ENCODE peak calls at places on chromosomes 12 and 14, in five cellular contexts. N, Q, S, T and H are unnamed samples. For H3K4me1, the result is how much of the 10 kb centered on the place peaks cover.

GRCh38 chr14:56648508-56649301 is 69.1 kb downstream of the TMEM260 start:
- DNase-seq in S (no peak), T (no peak), Q (no peak), N (no peak), H (no peak)

GRCh38 chr12:81162725-81163124 is 84.8 kb downstream of the ACSS3 start:
- DNase-seq in S (no peak), T (no peak), N (no peak), Q (no peak), H (no peak)

GRCh38 chr12:12327802-12328201 is 22.2 kb downstream of the MANSC1 start:
- DNase-seq in Q (no peak), N (no peak), T (peak), S (peak), H (no peak)

GRCh38 chr12:63918788-63919300 is 74.3 kb downstream of the SRGAP1 start:
- DNase-seq in Q (no peak), T (no peak), N (no peak), S (peak), H (no peak)

GRCh38 chr12:32089156-32089950 is 17.3 kb upstream of the BICD1 start:
- DNase-seq in Q (no peak), N (no peak), T (no peak), S (no peak), H (no peak)

GRCh38 chr12:56046027-56046780 is 4.5 kb downstream of the RPS26 start:
- DNase-seq in S (no peak), N (no peak), Q (no peak), T (no peak), H (no peak)

GRCh38 chr14:104286086-104286485 is 147.7 kb downstream of the KIF26A start:
- DNase-seq in T (no peak), S (no peak), Q (no peak), N (peak), H (no peak)

GRCh38 chr14:97900187-97900586 is 1103.0 kb downstream of the VRK1 start:
- DNase-seq in S (no peak), N (no peak), T (no peak), Q (no peak), H (no peak)

GRCh38 chr12:4037747-4038312 is 164.6 kb upstream of the PARP11 start:
- DNase-seq in S (peak), N (no peak), Q (no peak), T (peak), H (no peak)

GRCh38 chr14:72666610-72667009 is 227.3 kb downstream of the DPF3 start:
- DNase-seq in Q (no peak), S (peak), T (no peak), N (no peak), H (no peak)

GRCh38 chr14:73824116-73824515 is 27.5 kb upstream of the PTGR2 start:
- DNase-seq in Q (no peak), S (no peak), N (no peak), T (no peak), H (no peak)

GRCh38 chr12:114920828-114921579 is 237.0 kb upstream of the TBX3 start:
- DNase-seq in N (no peak), S (no peak), T (no peak), Q (no peak), H (no peak)

GRCh38 chr14:35333797-35334743 is 41.9 kb downstream of the PSMA6 start:
- DNase-seq in S (no peak), N (no peak), T (no peak), Q (no peak), H (no peak)

GRCh38 chr12:27516625-27517024 is 7.4 kb upstream of the PPFIBP1 start:
- DNase-seq in T (no peak), Q (no peak), N (no peak), S (no peak), H (no peak)

GRCh38 chr14:55701638-55702037 is 121.6 kb downstream of the KTN1 start:
- DNase-seq in Q (no peak), N (no peak), T (no peak), S (no peak), H (no peak)

GRCh38 chr12:27644446-27644845 is 51.8 kb upstream of the REP15 start:
- DNase-seq in S (no peak), N (no peak), T (no peak), Q (no peak), H (no peak)

GRCh38 chr14:64510825-64511679 is 6.5 kb downstream of the ZBTB1 start:
- DNase-seq in T (peak), N (no peak), Q (peak), S (peak), H (peak)

GRCh38 chr14:68631058-68631690 is 161.7 kb downstream of the ZFP36L1 start:
- DNase-seq in T (no peak), Q (no peak), S (no peak), N (no peak), H (no peak)

GRCh38 chr14:70655110-70655826 is 13.6 kb downstream of the TTC9 start:
- DNase-seq in N (no peak), Q (no peak), T (no peak), S (no peak), H (no peak)

GRCh38 chr14:36478782-36479181 is 41.2 kb downstream of the NKX2-1 start:
- DNase-seq in T (no peak), S (no peak), Q (no peak), N (no peak), H (no peak)

GRCh38 chr12:52356031-52356761 is 11.1 kb downstream of the KRT85 start:
- DNase-seq in Q (no peak), S (no peak), T (no peak), N (no peak), H (peak)

GRCh38 chr12:69779928-69780327 is 41.3 kb downstream of the RAB3IP start:
- DNase-seq in N (no peak), S (peak), T (no peak), Q (no peak), H (no peak)

GRCh38 chr12:76299536-76300296 is 48.5 kb downstream of the BBS10 start:
- DNase-seq in S (peak), T (no peak), N (no peak), Q (no peak), H (no peak)

GRCh38 chr14:96501746-96502620 is at the start of gene PAPOLA:
- DNase-seq in N (peak), T (peak), S (peak), Q (peak), H (peak)

GRCh38 chr14:68749487-68750475 is 43.1 kb downstream of the ZFP36L1 start:
- DNase-seq in S (no peak), T (peak), Q (no peak), N (no peak), H (no peak)

GRCh38 chr12:8734873-8735381 is 37.1 kb downstream of the RIMKLB start:
- DNase-seq in Q (no peak), S (no peak), N (no peak), T (no peak), H (no peak)

GRCh38 chr14:85574849-85575616 is 45.1 kb downstream of the FLRT2 start:
- DNase-seq in S (no peak), Q (no peak), N (no peak), T (no peak), H (no peak)

GRCh38 chr12:3634348-3634747 is 118.6 kb downstream of the CRACR2A start:
- DNase-seq in Q (no peak), S (no peak), T (no peak), N (no peak), H (no peak)

GRCh38 chr12:113479578-113480335 is 8.1 kb upstream of the LHX5 start:
- DNase-seq in Q (no peak), N (peak), T (no peak), S (no peak), H (no peak)

GRCh38 chr14:65958664-65959562 is 527.3 kb upstream of the CCDC196 start:
- DNase-seq in T (no peak), S (peak), Q (no peak), N (no peak), H (no peak)

GRCh38 chr12:103799504-103800251 is 41.4 kb downstream of the NT5DC3 start:
- DNase-seq in S (peak), T (peak), Q (peak), N (no peak), H (no peak)

GRCh38 chr12:45989857-45990467 is 412 bp downstream of the SCAF11 start:
- DNase-seq in N (peak), S (no peak), T (peak), Q (no peak), H (no peak)

GRCh38 chr12:6872073-6873048 is 742 bp downstream of the SPSB2 start:
- DNase-seq in Q (peak), N (peak), S (peak), T (peak), H (peak)
- H3K4me1 ChIP-seq in Q (under half), N (half or more), S (under half), T (under half), H (under half)

DNA sequence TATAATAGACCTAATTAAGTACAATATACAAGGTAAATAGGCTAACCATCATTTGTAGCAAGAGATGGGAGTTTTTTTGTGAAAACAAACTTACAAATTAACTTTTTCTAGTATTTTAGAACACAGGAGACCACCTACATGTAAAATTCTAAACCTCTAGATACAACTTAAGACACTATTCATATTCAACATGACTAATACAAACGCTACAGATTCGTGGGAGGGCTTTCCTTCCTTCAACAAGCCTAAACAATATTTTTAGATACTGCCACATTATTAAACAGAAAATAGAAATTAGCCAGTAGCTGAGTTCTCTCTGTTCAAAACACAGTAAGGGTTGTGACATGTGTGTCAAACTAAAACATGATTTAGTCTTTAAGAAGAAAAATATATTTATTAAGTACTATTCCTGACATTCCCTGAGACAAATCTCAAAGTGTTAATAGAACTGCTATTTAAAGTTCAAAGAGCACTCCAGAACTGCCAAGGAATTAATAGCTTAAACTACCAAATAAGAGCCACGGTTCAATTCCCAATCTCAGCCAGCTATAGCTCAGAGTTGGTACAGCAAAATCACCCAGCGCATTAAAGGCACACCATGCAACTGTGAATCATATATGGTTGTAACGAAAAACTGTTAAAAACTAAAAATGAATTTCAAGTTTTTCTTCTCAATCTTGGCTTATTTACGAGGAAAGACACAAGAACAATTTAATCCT is 10.7 kb downstream of the MED13L start:
- DNase-seq in T (no peak), Q (no peak), N (no peak), S (no peak), H (no peak)
- H3K4me1 ChIP-seq in T (under half), Q (half or more), N (half or more), S (half or more), H (under half)

DNA sequence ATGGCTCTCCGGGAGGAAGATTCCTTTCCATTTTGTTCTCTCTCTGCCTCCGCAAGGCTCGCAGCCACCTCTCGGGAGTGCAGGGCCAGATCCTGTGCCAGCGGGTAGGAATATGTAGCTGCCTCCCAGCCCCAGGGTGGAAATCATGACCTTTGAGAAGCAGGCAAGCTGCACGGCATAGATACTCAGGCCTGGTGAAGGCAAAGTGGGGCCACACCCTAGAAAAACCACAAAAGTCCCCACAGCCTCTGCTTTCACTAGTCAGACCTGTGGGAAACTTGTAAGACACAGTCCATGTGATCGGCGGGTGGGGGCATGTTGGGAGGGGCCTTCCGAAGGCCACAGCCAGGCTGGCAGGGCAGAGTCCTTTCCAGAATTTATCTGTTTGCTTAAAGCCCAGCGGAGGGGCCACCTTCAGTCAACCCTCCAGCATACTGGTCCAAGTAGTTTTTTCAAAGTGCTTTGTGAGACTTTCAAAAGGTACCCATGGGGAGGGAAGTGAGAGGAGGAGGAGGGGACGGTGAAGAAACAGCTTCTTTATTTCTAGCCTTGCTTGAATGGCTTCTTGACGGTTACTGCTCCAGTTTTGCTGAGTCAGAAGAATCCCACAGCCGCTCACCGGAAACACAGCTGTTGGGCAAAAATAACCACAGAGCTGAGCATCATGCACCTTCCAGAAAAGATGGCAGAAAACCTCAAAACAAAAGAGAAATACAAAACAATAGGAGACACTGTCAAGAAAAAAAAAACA is at the start of gene MAP1LC3B2:
- DNase-seq in Q (peak), N (peak), S (no peak), T (no peak), H (no peak)
- H3K4me1 ChIP-seq in Q (under half), N (under half), S (under half), T (under half), H (under half)

GRCh38 chr12:107581616-107582015 is 104.0 kb upstream of the PWP1 start:
- DNase-seq in S (no peak), Q (no peak), T (no peak), N (no peak), H (no peak)
- H3K4me1 ChIP-seq in S (under half), Q (under half), T (under half), N (under half), H (under half)

GRCh38 chr12:6773662-6774351 is 1.5 kb downstream of the LAG3 start:
- DNase-seq in Q (no peak), S (no peak), N (no peak), T (no peak), H (no peak)

GRCh38 chr12:6771509-6772330 is 600 bp upstream of the LAG3 start:
- DNase-seq in N (no peak), S (no peak), Q (no peak), T (no peak), H (no peak)

GRCh38 chr12:6774557-6775062 is 2.3 kb downstream of the LAG3 start:
- DNase-seq in N (no peak), Q (no peak), T (no peak), S (no peak), H (no peak)

GRCh38 chr12:6772331-6772695 is at the start of gene LAG3:
- DNase-seq in T (peak), Q (no peak), N (no peak), S (no peak), H (no peak)

GRCh38 chr12:6772729-6773661 is 675 bp downstream of the LAG3 start:
- DNase-seq in N (no peak), Q (no peak), S (no peak), T (no peak), H (no peak)
- H3K4me1 ChIP-seq in N (under half), Q (under half), S (under half), T (under half), H (under half)

GRCh38 chr12:102567031-102567985 is 86.9 kb upstream of the IGF1 start:
- DNase-seq in Q (no peak), S (peak), T (no peak), N (no peak), H (no peak)

GRCh38 chr12:102568151-102568815 is 87.9 kb upstream of the IGF1 start:
- DNase-seq in S (no peak), N (no peak), T (no peak), Q (no peak), H (no peak)

GRCh38 chr12:102564026-102564425 is 83.7 kb upstream of the IGF1 start:
- DNase-seq in T (no peak), N (no peak), Q (no peak), S (no peak), H (no peak)

GRCh38 chr12:102562836-102563425 is 82.6 kb upstream of the IGF1 start:
- DNase-seq in T (no peak), S (no peak), Q (no peak), N (no peak), H (no peak)

GRCh38 chr12:102565555-102565954 is 85.2 kb upstream of the IGF1 start:
- DNase-seq in Q (no peak), N (no peak), T (no peak), S (no peak), H (no peak)
- H3K4me1 ChIP-seq in Q (under half), N (under half), T (under half), S (under half), H (under half)